ENCODE peak calls at places on chromosomes 13 and 19, in seven cellular contexts. One of them, this sample, is unnamed.

GRCh38 chr19:16446108-16447014 is 25.4 kb downstream of the EPS15L1 start:
- DNase-seq in cardiac muscle cell: no peak
- DNase-seq in AG04450: no peak
- DNase-seq in HFF-Myc: no peak
- DNase-seq in heart right ventricle: no peak
- DNase-seq in BE2C: no peak
- DNase-seq in fibroblast of mammary gland: no peak
- DNase-seq in this sample: peak

GRCh38 chr19:49315111-49315510 is 9.9 kb downstream of the SLC6A16 start:
- DNase-seq in fibroblast of mammary gland: no peak
- DNase-seq in heart right ventricle: no peak
- DNase-seq in BE2C: no peak
- DNase-seq in AG04450: no peak
- DNase-seq in cardiac muscle cell: no peak
- DNase-seq in HFF-Myc: no peak
- DNase-seq in this sample: no peak

GRCh38 chr19:13833330-13834265 is 38.4 kb downstream of the ZSWIM4 start:
- DNase-seq in cardiac muscle cell: peak
- DNase-seq in AG04450: peak
- DNase-seq in BE2C: peak
- DNase-seq in fibroblast of mammary gland: peak
- DNase-seq in heart right ventricle: peak
- DNase-seq in HFF-Myc: no peak
- DNase-seq in this sample: peak

GRCh38 chr13:23921451-23921888 is 24.2 kb upstream of the C1QTNF9B start:
- DNase-seq in BE2C: no peak
- DNase-seq in cardiac muscle cell: peak
- DNase-seq in fibroblast of mammary gland: peak
- DNase-seq in HFF-Myc: no peak
- DNase-seq in AG04450: peak
- DNase-seq in heart right ventricle: no peak
- DNase-seq in this sample: peak

GRCh38 chr13:44397766-44398223 is 24.2 kb downstream of the SERP2 start:
- DNase-seq in BE2C: peak
- DNase-seq in AG04450: no peak
- DNase-seq in cardiac muscle cell: peak
- DNase-seq in heart right ventricle: no peak
- DNase-seq in fibroblast of mammary gland: peak
- DNase-seq in HFF-Myc: no peak
- DNase-seq in this sample: peak

GRCh38 chr19:15194938-15195337 is 5.9 kb downstream of the NOTCH3 start:
- DNase-seq in BE2C: no peak
- DNase-seq in HFF-Myc: no peak
- DNase-seq in cardiac muscle cell: peak
- DNase-seq in heart right ventricle: no peak
- DNase-seq in AG04450: no peak
- DNase-seq in fibroblast of mammary gland: peak
- DNase-seq in this sample: no peak

GRCh38 chr13:27857271-27857670 is 62.5 kb upstream of the PDX1 start:
- DNase-seq in HFF-Myc: no peak
- DNase-seq in AG04450: no peak
- DNase-seq in fibroblast of mammary gland: no peak
- DNase-seq in cardiac muscle cell: no peak
- DNase-seq in heart right ventricle: no peak
- DNase-seq in BE2C: no peak
- DNase-seq in this sample: no peak

GRCh38 chr13:89897681-89898080 is 1449.8 kb upstream of the MIR17HG start:
- DNase-seq in cardiac muscle cell: no peak
- DNase-seq in heart right ventricle: no peak
- DNase-seq in BE2C: no peak
- DNase-seq in fibroblast of mammary gland: no peak
- DNase-seq in HFF-Myc: no peak
- DNase-seq in AG04450: no peak
- DNase-seq in this sample: no peak

GRCh38 chr13:24516919-24517318 is 4.3 kb upstream of the PARP4 start:
- DNase-seq in heart right ventricle: no peak
- DNase-seq in fibroblast of mammary gland: no peak
- DNase-seq in HFF-Myc: no peak
- DNase-seq in BE2C: no peak
- DNase-seq in AG04450: no peak
- DNase-seq in cardiac muscle cell: no peak
- DNase-seq in this sample: no peak

GRCh38 chr19:12126707-12127106 is 13.4 kb downstream of the ZNF20 start:
- DNase-seq in AG04450: no peak
- DNase-seq in BE2C: peak
- DNase-seq in heart right ventricle: no peak
- DNase-seq in cardiac muscle cell: peak
- DNase-seq in fibroblast of mammary gland: peak
- DNase-seq in HFF-Myc: no peak
- DNase-seq in this sample: peak

GRCh38 chr19:861756-862528 is 2.5 kb downstream of the CFD start:
- DNase-seq in HFF-Myc: no peak
- DNase-seq in fibroblast of mammary gland: no peak
- DNase-seq in AG04450: no peak
- DNase-seq in cardiac muscle cell: no peak
- DNase-seq in BE2C: peak
- DNase-seq in heart right ventricle: peak
- DNase-seq in this sample: peak

GRCh38 chr19:49080392-49080791 is 4.9 kb upstream of the SNRNP70 start:
- DNase-seq in AG04450: no peak
- DNase-seq in cardiac muscle cell: no peak
- DNase-seq in HFF-Myc: no peak
- DNase-seq in heart right ventricle: no peak
- DNase-seq in fibroblast of mammary gland: no peak
- DNase-seq in BE2C: no peak
- DNase-seq in this sample: no peak

GRCh38 chr19:2051771-2052704 is 994 bp upstream of the MKNK2 start:
- DNase-seq in cardiac muscle cell: peak
- DNase-seq in AG04450: no peak
- DNase-seq in BE2C: no peak
- DNase-seq in heart right ventricle: peak
- DNase-seq in fibroblast of mammary gland: no peak
- DNase-seq in HFF-Myc: no peak
- DNase-seq in this sample: no peak

GRCh38 chr19:2391118-2391725 is 31.2 kb downstream of the TMPRSS9 start:
- DNase-seq in BE2C: no peak
- DNase-seq in heart right ventricle: no peak
- DNase-seq in HFF-Myc: peak
- DNase-seq in cardiac muscle cell: peak
- DNase-seq in fibroblast of mammary gland: peak
- DNase-seq in AG04450: peak
- DNase-seq in this sample: peak

GRCh38 chr13:107284168-107284567 is 716.2 kb upstream of the ARGLU1 start:
- DNase-seq in AG04450: no peak
- DNase-seq in HFF-Myc: no peak
- DNase-seq in cardiac muscle cell: peak
- DNase-seq in heart right ventricle: no peak
- DNase-seq in fibroblast of mammary gland: peak
- DNase-seq in BE2C: no peak
- DNase-seq in this sample: peak

GRCh38 chr13:23025848-23026608 is 154.8 kb upstream of the SGCG start:
- DNase-seq in fibroblast of mammary gland: peak
- DNase-seq in HFF-Myc: no peak
- DNase-seq in BE2C: no peak
- DNase-seq in cardiac muscle cell: no peak
- DNase-seq in AG04450: no peak
- DNase-seq in heart right ventricle: no peak
- DNase-seq in this sample: no peak

GRCh38 chr13:69077267-69077666 is 1030.4 kb upstream of the ATXN8OS start:
- DNase-seq in HFF-Myc: no peak
- DNase-seq in heart right ventricle: no peak
- DNase-seq in AG04450: no peak
- DNase-seq in BE2C: no peak
- DNase-seq in cardiac muscle cell: no peak
- DNase-seq in fibroblast of mammary gland: no peak
- DNase-seq in this sample: no peak

GRCh38 chr19:1266818-1267440 is 2.2 kb upstream of the CIRBP start:
- DNase-seq in cardiac muscle cell: peak
- DNase-seq in heart right ventricle: peak
- DNase-seq in AG04450: no peak
- DNase-seq in BE2C: peak
- DNase-seq in HFF-Myc: no peak
- DNase-seq in fibroblast of mammary gland: no peak
- DNase-seq in this sample: peak

GRCh38 chr13:79432992-79433391 is 26.9 kb upstream of the RBM26 start:
- DNase-seq in BE2C: no peak
- DNase-seq in AG04450: no peak
- DNase-seq in fibroblast of mammary gland: no peak
- DNase-seq in HFF-Myc: no peak
- DNase-seq in cardiac muscle cell: no peak
- DNase-seq in heart right ventricle: no peak
- DNase-seq in this sample: no peak

DNA sequence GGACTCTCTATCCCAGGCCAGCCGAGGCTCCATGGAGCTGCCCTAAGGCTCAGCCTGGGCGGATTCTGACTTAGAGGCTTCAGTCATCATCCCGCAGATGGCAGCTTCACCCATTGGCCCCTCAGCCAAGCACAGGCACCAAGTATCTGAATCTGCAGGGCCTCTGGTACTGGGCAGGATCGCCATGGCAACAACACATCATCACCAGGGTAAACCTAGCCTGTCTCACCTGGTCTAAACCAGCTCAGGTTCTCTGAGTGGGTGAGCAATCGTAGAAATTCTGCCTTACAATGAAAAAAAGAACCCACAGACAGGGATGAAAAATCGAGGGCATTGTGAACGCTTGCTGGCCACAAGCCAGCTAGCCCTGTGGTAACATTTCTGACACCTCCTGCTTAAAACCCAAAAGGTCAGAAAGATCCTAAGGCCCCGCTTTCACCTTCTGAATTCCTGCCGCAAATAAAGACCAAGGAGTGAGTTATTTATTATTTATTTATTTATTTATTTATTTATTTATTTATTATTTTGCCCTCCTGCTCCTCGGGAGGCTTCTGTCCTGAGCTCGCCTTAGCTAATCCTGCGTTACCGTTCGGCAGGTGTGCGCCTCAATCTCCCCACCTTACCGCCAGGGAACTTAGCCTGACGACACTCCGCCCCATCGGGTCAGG is 12.0 kb upstream of the CEACAM21 start:
- DNase-seq in HFF-Myc: no peak
- DNase-seq in cardiac muscle cell: no peak
- DNase-seq in fibroblast of mammary gland: no peak
- DNase-seq in AG04450: no peak
- DNase-seq in BE2C: no peak
- DNase-seq in heart right ventricle: no peak
- DNase-seq in this sample: no peak
- H3K4me3 ChIP-seq in HFF-Myc: no peak
- H3K4me3 ChIP-seq in cardiac muscle cell: no peak
- H3K4me3 ChIP-seq in fibroblast of mammary gland: no peak
- H3K4me3 ChIP-seq in AG04450: no peak
- H3K4me3 ChIP-seq in BE2C: no peak
- H3K4me3 ChIP-seq in heart right ventricle: peak
- H3K4me3 ChIP-seq in this sample: no peak

DNA sequence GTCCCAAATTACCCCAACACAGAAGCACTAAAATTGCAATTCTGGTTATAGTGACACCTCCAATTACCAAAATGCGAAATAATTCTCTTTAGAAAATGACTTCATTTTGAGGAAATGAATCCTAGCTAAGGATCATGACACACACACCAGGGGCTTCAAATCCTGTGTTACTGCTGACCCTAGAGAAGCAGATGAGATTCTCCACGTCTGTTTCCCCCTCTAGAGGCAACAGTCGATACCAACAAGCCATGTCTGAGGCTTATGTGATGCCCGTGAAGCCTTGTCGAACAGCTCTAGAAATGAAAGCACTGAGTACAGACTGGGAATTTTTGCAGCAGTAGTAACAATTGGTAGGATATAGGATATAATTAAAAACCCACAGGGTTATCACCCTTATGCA is 153.6 kb upstream of the TMTC4 start:
- DNase-seq in HFF-Myc: no peak
- DNase-seq in BE2C: no peak
- DNase-seq in cardiac muscle cell: peak
- DNase-seq in AG04450: no peak
- DNase-seq in fibroblast of mammary gland: no peak
- DNase-seq in heart right ventricle: no peak
- DNase-seq in this sample: peak
- TF ChIP-seq CTCF in HFF-Myc: no peak
- TF ChIP-seq CTCF in BE2C: peak
- TF ChIP-seq CTCF in cardiac muscle cell: no peak
- TF ChIP-seq CTCF in AG04450: peak
- TF ChIP-seq CTCF in fibroblast of mammary gland: peak
- TF ChIP-seq CTCF in heart right ventricle: no peak
- TF ChIP-seq CTCF in this sample: peak

DNA sequence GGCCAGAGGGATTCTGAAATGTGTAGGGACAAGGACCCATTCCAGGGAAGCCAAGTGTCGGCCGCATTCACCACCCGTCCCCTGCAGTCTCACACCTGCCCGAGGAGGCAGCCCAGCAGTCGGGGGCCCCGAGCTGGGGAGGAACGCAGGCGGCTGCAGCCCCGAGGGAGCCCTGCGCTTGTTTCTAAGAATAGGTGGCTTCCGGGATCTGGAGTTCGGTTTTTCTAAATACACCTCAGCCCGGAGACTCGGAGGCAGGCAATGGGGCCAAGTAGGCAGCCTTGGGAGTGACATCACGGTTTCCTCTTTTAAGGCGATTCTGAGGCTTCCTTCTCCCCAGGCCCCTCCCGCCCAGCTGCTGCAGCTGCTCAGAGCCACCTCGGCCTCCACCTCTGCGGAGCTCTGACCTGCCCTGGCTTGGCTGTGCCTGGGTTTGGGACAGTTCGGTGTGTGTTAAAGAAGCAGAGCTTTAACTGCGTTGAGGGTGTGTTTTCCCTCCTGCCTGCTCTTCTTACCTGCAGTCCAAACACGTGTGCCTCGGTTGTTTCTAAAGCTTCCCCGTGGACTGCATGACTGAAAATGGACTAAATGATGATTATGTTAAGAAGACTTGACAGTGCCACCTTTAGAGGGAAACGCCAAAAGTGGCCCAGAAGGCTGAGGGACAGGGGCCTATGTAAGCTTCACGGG is 80.5 kb downstream of the COL4A2 start:
- DNase-seq in HFF-Myc: no peak
- DNase-seq in AG04450: no peak
- DNase-seq in BE2C: no peak
- DNase-seq in heart right ventricle: peak
- DNase-seq in fibroblast of mammary gland: peak
- DNase-seq in cardiac muscle cell: peak
- DNase-seq in this sample: peak
- H3K4me3 ChIP-seq in HFF-Myc: no peak
- H3K4me3 ChIP-seq in AG04450: peak
- H3K4me3 ChIP-seq in BE2C: no peak
- H3K4me3 ChIP-seq in heart right ventricle: peak
- H3K4me3 ChIP-seq in fibroblast of mammary gland: no peak
- H3K4me3 ChIP-seq in cardiac muscle cell: no peak
- H3K4me3 ChIP-seq in this sample: peak

DNA sequence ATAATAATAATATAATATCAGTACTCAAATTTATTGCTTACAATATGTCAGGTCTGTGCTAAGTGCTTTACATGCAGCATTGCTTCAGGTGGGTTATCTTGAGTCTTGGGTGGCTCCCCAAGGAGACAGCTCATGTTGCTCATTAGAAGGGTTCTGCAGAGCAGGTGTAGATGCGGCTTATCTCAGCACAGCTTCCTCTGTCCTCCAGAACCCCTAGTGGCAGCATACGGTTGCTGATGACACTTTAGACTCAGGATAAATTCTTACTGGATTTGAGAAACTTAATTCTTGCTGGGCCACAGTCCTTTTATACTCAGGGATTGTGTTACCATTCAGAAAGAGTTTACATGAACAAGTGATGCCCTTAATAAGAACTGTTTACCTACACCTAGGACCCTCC is 8.9 kb downstream of the COG3 start:
- DNase-seq in fibroblast of mammary gland: no peak
- DNase-seq in cardiac muscle cell: no peak
- DNase-seq in AG04450: no peak
- DNase-seq in HFF-Myc: no peak
- DNase-seq in heart right ventricle: no peak
- DNase-seq in BE2C: peak
- DNase-seq in this sample: peak
- TF ChIP-seq CTCF in fibroblast of mammary gland: no peak
- TF ChIP-seq CTCF in cardiac muscle cell: no peak
- TF ChIP-seq CTCF in AG04450: peak
- TF ChIP-seq CTCF in HFF-Myc: no peak
- TF ChIP-seq CTCF in heart right ventricle: peak
- TF ChIP-seq CTCF in BE2C: peak
- TF ChIP-seq CTCF in this sample: peak